ENCODE peak calls at places on chromosomes 13 and 19, in eight cellular contexts. F is B cell, W is GM13976, L is fibroblast of mammary gland, O is psoas muscle, I is dorsolateral prefrontal cortex, N is IMR-90, T is HCT116. Y is an unnamed sample.

GRCh38 chr13:27854606-27855005 is 62.3 kb downstream of the GSX1 start:
- DNase-seq in T (no peak), I (no peak), F (no peak), N (no peak), L (no peak), O (no peak), W (no peak), Y (no peak)

GRCh38 chr19:30064776-30065494 is 122.9 kb downstream of the URI1 start:
- DNase-seq in I (no peak), O (no peak), W (no peak), T (no peak), N (no peak), F (no peak), L (no peak), Y (no peak)

GRCh38 chr13:32141462-32141861 is 109.9 kb downstream of the FRY start:
- DNase-seq in N (no peak), F (no peak), O (no peak), T (no peak), W (no peak), L (no peak), I (no peak), Y (no peak)

GRCh38 chr19:2462635-2463421 is 6.1 kb upstream of the LMNB2 start:
- DNase-seq in O (peak), I (peak), N (peak), W (no peak), L (peak), F (no peak), T (peak), Y (no peak)

GRCh38 chr13:32639502-32640105 is 53.4 kb downstream of the PDS5B start:
- DNase-seq in L (peak), I (peak), W (peak), T (peak), F (peak), N (peak), O (peak), Y (peak)

GRCh38 chr19:11721681-11722080 is 17.1 kb downstream of the ZNF823 start:
- DNase-seq in N (no peak), T (no peak), I (no peak), O (no peak), L (no peak), F (no peak), W (no peak), Y (no peak)

GRCh38 chr19:14985133-14985532 is 5.5 kb upstream of the SLC1A6 start:
- DNase-seq in L (no peak), T (no peak), N (no peak), F (no peak), W (no peak), O (no peak), I (no peak), Y (no peak)

GRCh38 chr19:33350538-33351309 is 22.8 kb upstream of the CEBPG start:
- DNase-seq in W (no peak), L (peak), N (peak), O (peak), F (no peak), I (peak), T (no peak), Y (no peak)

GRCh38 chr13:29496241-29496712 is 99.2 kb downstream of the SLC7A1 start:
- DNase-seq in F (peak), O (no peak), W (no peak), N (no peak), I (no peak), L (no peak), T (no peak), Y (peak)

GRCh38 chr19:3027292-3027691 is 1.8 kb downstream of the TLE2 start:
- DNase-seq in T (no peak), O (no peak), N (no peak), I (no peak), W (no peak), F (no peak), L (no peak), Y (no peak)

GRCh38 chr13:32178763-32179162 is 136.4 kb downstream of the ZAR1L start:
- DNase-seq in F (no peak), I (no peak), L (no peak), W (no peak), T (no peak), N (no peak), O (no peak), Y (no peak)

GRCh38 chr13:106138620-106139019 is 396.8 kb downstream of the EFNB2 start:
- DNase-seq in O (no peak), T (no peak), N (no peak), L (no peak), W (no peak), F (no peak), I (no peak), Y (no peak)

GRCh38 chr19:12893582-12893981 is 2.6 kb downstream of the GCDH start:
- DNase-seq in W (no peak), O (no peak), L (no peak), T (no peak), I (no peak), F (no peak), N (no peak), Y (no peak)

GRCh38 chr13:74774252-74774651 is 640.0 kb upstream of the KLF12 start:
- DNase-seq in N (peak), F (no peak), I (no peak), L (peak), T (no peak), W (no peak), O (no peak), Y (no peak)

GRCh38 chr13:99429670-99430069 is 71.6 kb upstream of the TM9SF2 start:
- DNase-seq in T (no peak), N (no peak), W (no peak), F (no peak), L (no peak), I (no peak), O (no peak), Y (no peak)

GRCh38 chr19:34173145-34173956 is 1.0 kb downstream of the LSM14A start:
- DNase-seq in I (no peak), O (peak), N (peak), F (no peak), T (no peak), L (peak), W (no peak), Y (peak)

GRCh38 chr13:92407858-92408257 is 818.7 kb upstream of the GPC6 start:
- DNase-seq in N (no peak), F (no peak), I (no peak), W (no peak), T (no peak), L (no peak), O (no peak), Y (no peak)

GRCh38 chr19:3100747-3101730 is 6.9 kb downstream of the GNA11 start:
- DNase-seq in L (no peak), F (no peak), T (no peak), W (no peak), I (no peak), O (no peak), N (no peak), Y (no peak)

GRCh38 chr13:24172071-24172470 is 11.6 kb downstream of the SPATA13 start:
- DNase-seq in T (no peak), O (no peak), W (no peak), N (no peak), L (peak), F (no peak), I (no peak), Y (no peak)

GRCh38 chr19:13986348-13986904 is 19.7 kb downstream of the RFX1 start:
- DNase-seq in W (peak), O (peak), N (peak), T (no peak), F (peak), L (peak), I (peak), Y (peak)

GRCh38 chr19:34313188-34313587 is 51.8 kb upstream of the GPI start:
- DNase-seq in F (no peak), W (no peak), I (no peak), T (no peak), O (no peak), N (peak), L (peak), Y (no peak)

GRCh38 chr19:7692417-7693088 is 9.4 kb downstream of the FCER2 start:
- DNase-seq in F (no peak), N (no peak), T (no peak), W (no peak), I (no peak), L (no peak), O (no peak), Y (no peak)

GRCh38 chr19:40740747-40741146 is 9.5 kb downstream of the ACTMAP start:
- DNase-seq in L (peak), O (peak), N (no peak), W (no peak), F (no peak), I (peak), T (no peak), Y (no peak)

GRCh38 chr13:71979616-71980015 is 112.6 kb upstream of the DACH1 start:
- DNase-seq in N (no peak), W (no peak), F (no peak), T (peak), O (no peak), I (no peak), L (no peak), Y (peak)

GRCh38 chr13:59700281-59700680 is 463.4 kb downstream of the DIAPH3 start:
- DNase-seq in I (no peak), O (no peak), T (no peak), F (no peak), N (peak), W (no peak), L (no peak), Y (no peak)

GRCh38 chr19:49481020-49481683 is 6.3 kb upstream of the RPL13A start:
- DNase-seq in F (no peak), N (no peak), I (no peak), L (no peak), O (no peak), T (no peak), W (no peak), Y (no peak)

GRCh38 chr13:46146898-46147297 is 35.1 kb downstream of the LCP1 start:
- DNase-seq in F (no peak), I (no peak), O (no peak), W (no peak), N (no peak), L (peak), T (no peak), Y (no peak)

GRCh38 chr19:12867120-12868099 is 13.8 kb downstream of the DNASE2 start:
- DNase-seq in L (peak), T (no peak), F (peak), W (peak), N (peak), O (peak), I (no peak), Y (no peak)

GRCh38 chr19:35860818-35861639 is 4.3 kb downstream of the KIRREL2 start:
- DNase-seq in L (no peak), F (no peak), N (no peak), W (no peak), O (no peak), I (no peak), T (no peak), Y (no peak)

GRCh38 chr19:44401108-44401786 is at the start of gene ZNF285:
- DNase-seq in L (peak), I (peak), T (no peak), O (peak), N (peak), F (peak), W (peak), Y (peak)

GRCh38 chr13:74040200-74040599 is 94.0 kb downstream of the KLF12 start:
- DNase-seq in T (peak), I (no peak), N (peak), F (peak), L (peak), W (no peak), O (peak), Y (peak)

GRCh38 chr19:10292789-10293636 is 3.3 kb downstream of the ICAM5 start:
- DNase-seq in W (no peak), L (no peak), I (no peak), N (no peak), T (no peak), O (peak), F (peak), Y (no peak)

GRCh38 chr13:102400619-102401125 is 1.2 kb downstream of the FGF14 start:
- DNase-seq in I (peak), N (no peak), L (peak), O (peak), T (no peak), F (peak), W (no peak), Y (no peak)

GRCh38 chr13:54433511-54434206 is 1405.0 kb downstream of the OLFM4 start:
- DNase-seq in T (no peak), I (no peak), L (no peak), W (no peak), N (no peak), O (no peak), F (no peak), Y (no peak)

GRCh38 chr19:3984584-3984907 is 717 bp downstream of the EEF2 start:
- DNase-seq in O (no peak), W (no peak), N (no peak), F (no peak), L (no peak), I (no peak), T (no peak), Y (no peak)

GRCh38 chr13:61286148-61286745 is 129.4 kb downstream of the PCDH20 start:
- DNase-seq in O (no peak), I (no peak), W (no peak), N (no peak), L (no peak), T (peak), F (no peak), Y (peak)

GRCh38 chr19:39403331-39404312 is 3.0 kb upstream of the ZFP36 start:
- DNase-seq in L (peak), F (peak), N (peak), O (peak), W (peak), I (peak), T (peak), Y (peak)

GRCh38 chr19:51082641-51083040 is at the start of gene KLK14:
- DNase-seq in L (no peak), W (no peak), T (no peak), N (no peak), I (no peak), O (no peak), F (no peak), Y (no peak)

GRCh38 chr13:30763786-30764440 is 28.6 kb downstream of the ALOX5AP start:
- DNase-seq in I (no peak), W (no peak), L (peak), T (no peak), O (no peak), N (peak), F (no peak), Y (no peak)

GRCh38 chr13:110107568-110108347 is 199.2 kb downstream of the COL4A1 start:
- DNase-seq in W (no peak), T (no peak), N (no peak), L (no peak), I (no peak), O (no peak), F (no peak), Y (no peak)
- TF ChIP-seq CTCF in W (no peak), T (peak), N (peak), L (peak), I (no peak), O (peak), F (no peak), Y (no peak)

GRCh38 chr19:18830488-18830887 is 1.3 kb upstream of the UPF1 start:
- DNase-seq in O (no peak), F (no peak), L (no peak), W (no peak), I (no peak), N (no peak), T (no peak), Y (no peak)

GRCh38 chr19:18833141-18833476 is 1.4 kb downstream of the UPF1 start:
- DNase-seq in F (no peak), N (no peak), O (no peak), L (no peak), W (peak), T (no peak), I (no peak), Y (no peak)

GRCh38 chr19:18833849-18834643 is 2.3 kb downstream of the UPF1 start:
- DNase-seq in W (peak), I (no peak), T (no peak), O (no peak), N (no peak), L (peak), F (no peak), Y (no peak)

GRCh38 chr19:18832331-18833140 is 777 bp downstream of the UPF1 start:
- DNase-seq in W (peak), I (no peak), T (no peak), F (no peak), N (no peak), L (peak), O (no peak), Y (no peak)

DNA sequence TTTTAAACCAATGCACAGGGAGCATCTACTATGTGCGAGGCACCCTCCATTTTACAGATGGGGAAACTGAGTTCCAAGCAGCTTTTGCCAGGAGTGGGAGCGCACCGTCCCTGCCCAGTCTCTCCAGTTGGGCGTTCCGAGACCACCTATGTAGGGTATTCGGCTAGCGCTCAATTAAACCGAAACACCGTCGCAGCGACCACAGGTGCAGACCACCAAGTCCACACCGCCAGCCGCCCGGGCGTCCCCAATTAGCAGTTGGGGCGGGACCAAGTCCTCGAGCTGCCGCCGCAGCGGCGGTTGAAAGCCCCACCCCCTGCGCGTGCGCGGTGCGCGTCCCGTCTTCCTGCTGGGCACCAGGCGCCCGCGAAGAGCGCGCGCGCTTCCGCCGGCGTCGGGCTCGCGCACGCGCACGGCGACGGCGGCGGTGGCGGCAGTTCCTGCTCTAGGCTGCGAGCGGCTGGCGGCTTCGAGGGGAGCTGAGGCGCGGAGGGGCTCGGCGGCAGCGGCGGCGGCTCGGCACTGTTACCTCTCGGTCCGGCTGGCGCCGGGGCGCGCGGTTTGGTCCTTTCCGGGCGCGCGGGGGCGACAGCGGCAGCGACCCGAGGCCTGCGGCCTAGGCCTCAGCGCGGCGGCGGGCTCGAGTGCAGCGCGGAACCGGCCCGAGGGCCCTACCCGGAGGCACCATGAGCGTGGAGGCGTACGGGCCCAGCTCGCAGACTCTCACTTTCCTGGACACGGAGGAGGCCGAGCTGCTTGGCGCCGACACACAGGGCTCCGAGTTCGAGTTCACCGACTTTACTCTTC is at the start of gene UPF1:
- DNase-seq in W (peak), O (peak), L (peak), I (peak), F (peak), T (peak), N (peak), Y (peak)
- TF ChIP-seq CTCF in W (no peak), O (no peak), L (no peak), I (peak), F (no peak), T (no peak), N (peak), Y (no peak)

DNA sequence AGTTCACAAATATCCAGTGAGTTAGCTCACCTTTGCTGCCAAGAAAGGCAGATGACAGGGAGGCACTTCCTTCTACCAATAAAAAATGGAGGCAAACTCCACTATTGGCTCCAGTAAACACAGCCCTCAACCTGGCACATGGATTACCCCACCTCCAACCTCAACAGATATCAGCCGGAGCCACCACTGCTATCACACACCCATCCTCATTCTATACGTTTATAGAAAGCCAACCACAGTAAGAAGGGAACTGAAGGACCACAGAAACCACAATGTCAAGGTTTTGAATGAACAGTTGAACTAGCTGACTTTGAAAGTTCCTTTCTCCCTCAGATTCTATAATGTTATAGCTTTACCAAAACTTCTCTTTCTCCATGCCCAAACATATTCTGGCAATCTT is 526.2 kb downstream of the UQCRFS1 start:
- DNase-seq in L (no peak), I (no peak), T (no peak), W (no peak), N (no peak), F (no peak), O (no peak), Y (peak)
- TF ChIP-seq CTCF in L (no peak), I (no peak), T (no peak), W (no peak), N (no peak), F (no peak), O (no peak), Y (no peak)

GRCh38 chr13:94535775-94536174 is 56.3 kb upstream of the DCT start:
- DNase-seq in N (no peak), T (no peak), F (no peak), L (no peak), I (no peak), O (no peak), W (no peak), Y (no peak)
- TF ChIP-seq CTCF in N (no peak), T (no peak), F (no peak), L (no peak), I (no peak), O (no peak), W (no peak), Y (no peak)